ENCODE peak calls at places on chromosomes 7 and 10, in four cellular contexts. G is NCI-H226; F is cardiac fibroblast; O is effector memory CD8-positive, alpha-beta T cell. T is an unnamed sample.

GRCh38 chr10:8386781-8387180 is 332.3 kb downstream of the GATA3 start:
- DNase-seq in F (no peak), O (no peak), G (no peak), T (no peak)

GRCh38 chr10:113026679-113027078 is 76.6 kb downstream of the TCF7L2 start:
- DNase-seq in F (peak), G (no peak), O (no peak), T (peak)

GRCh38 chr7:35985126-35985754 is 167.8 kb upstream of the EEPD1 start:
- DNase-seq in F (peak), O (peak), G (peak), T (peak)

GRCh38 chr7:50681451-50682045 is 101.1 kb downstream of the GRB10 start:
- DNase-seq in F (no peak), O (no peak), G (no peak), T (no peak)

GRCh38 chr10:85045046-85045445 is 716.7 kb downstream of the CCSER2 start:
- DNase-seq in F (no peak), G (no peak), O (no peak), T (no peak)

GRCh38 chr7:70640266-70640833 is 491.6 kb upstream of the GALNT17 start:
- DNase-seq in O (no peak), G (no peak), F (no peak), T (peak)

GRCh38 chr10:13716161-13717071 is 129.7 kb downstream of the PRPF18 start:
- DNase-seq in F (peak), O (no peak), G (peak), T (peak)

GRCh38 chr7:99386584-99387238 is 12.2 kb downstream of the ARPC1B start:
- DNase-seq in F (peak), G (peak), O (peak), T (peak)

GRCh38 chr10:44928462-44928861 is 17.3 kb downstream of the TMEM72 start:
- DNase-seq in G (no peak), F (no peak), O (no peak), T (no peak)

GRCh38 chr10:132446661-132447445 is 49.9 kb downstream of the PWWP2B start:
- DNase-seq in G (peak), F (peak), O (peak), T (peak)

GRCh38 chr7:90178592-90179279 is 24.5 kb downstream of the STEAP1 start:
- DNase-seq in O (no peak), F (peak), G (peak), T (peak)

GRCh38 chr7:9029671-9030070 is 596.3 kb downstream of the NXPH1 start:
- DNase-seq in O (no peak), G (no peak), F (no peak), T (no peak)

GRCh38 chr7:151835636-151836035 is 41.3 kb downstream of the PRKAG2 start:
- DNase-seq in G (no peak), F (no peak), O (no peak), T (no peak)

GRCh38 chr10:112519129-112519761 is 72.2 kb downstream of the VTI1A start:
- DNase-seq in G (no peak), F (no peak), O (no peak), T (no peak)

GRCh38 chr10:373516-374309 is 238.5 kb downstream of the ZMYND11 start:
- DNase-seq in G (peak), O (no peak), F (peak), T (peak)

GRCh38 chr7:92680458-92680857 is 90.3 kb upstream of the FAM133B start:
- DNase-seq in O (no peak), G (no peak), F (no peak), T (peak)

GRCh38 chr7:143877076-143877475 is 24.9 kb downstream of the TCAF1 start:
- DNase-seq in O (no peak), G (no peak), F (no peak), T (no peak)

GRCh38 chr7:141700848-141701371 is 1.1 kb downstream of the DENND11 start:
- DNase-seq in O (peak), G (no peak), F (no peak), T (peak)

GRCh38 chr10:122188706-122189105 is 82.4 kb upstream of the BTBD16 start:
- DNase-seq in O (no peak), F (no peak), G (no peak), T (no peak)

GRCh38 chr7:132430863-132431822 is 145.1 kb downstream of the PLXNA4 start:
- DNase-seq in O (peak), G (peak), F (peak), T (peak)

GRCh38 chr10:67471022-67471421 is 225.0 kb downstream of the CTNNA3 start:
- DNase-seq in F (no peak), G (no peak), O (no peak), T (no peak)

GRCh38 chr7:4683043-4683883 is 1.2 kb downstream of the FOXK1 start:
- DNase-seq in F (peak), O (peak), G (no peak), T (no peak)

GRCh38 chr10:51705774-51706173 is 6.4 kb upstream of the CSTF2T start:
- DNase-seq in F (peak), G (no peak), O (no peak), T (peak)

GRCh38 chr7:128703605-128704004 is 31.5 kb downstream of the GARIN1A start:
- DNase-seq in F (no peak), O (no peak), G (no peak), T (peak)

GRCh38 chr7:46033592-46033991 is 112.5 kb upstream of the IGFBP3 start:
- DNase-seq in F (no peak), O (no peak), G (no peak), T (peak)

GRCh38 chr10:59708816-59709471 is 706 bp downstream of the SLC16A9 start:
- DNase-seq in F (peak), O (no peak), G (peak), T (peak)

GRCh38 chr7:99301496-99301895 is 24.2 kb upstream of the ARPC1A start:
- DNase-seq in G (no peak), O (no peak), F (no peak), T (no peak)

GRCh38 chr7:18020138-18020715 is 7.4 kb downstream of the PRPS1L1 start:
- DNase-seq in O (no peak), G (peak), F (peak), T (no peak)

GRCh38 chr10:4213441-4213840 is 428.4 kb upstream of the KLF6 start:
- DNase-seq in O (no peak), G (no peak), F (no peak), T (peak)

GRCh38 chr7:80736371-80736770 is 97.9 kb downstream of the CD36 start:
- DNase-seq in G (peak), O (no peak), F (no peak), T (peak)

GRCh38 chr10:28077889-28078288 is 79.0 kb upstream of the ODAD2 start:
- DNase-seq in F (no peak), G (no peak), O (no peak), T (peak)

GRCh38 chr7:112484671-112485097 is 3.9 kb downstream of the LSMEM1 start:
- DNase-seq in O (no peak), F (peak), G (no peak), T (peak)

GRCh38 chr10:27448926-27449325 is 55.2 kb upstream of the RAB18 start:
- DNase-seq in F (no peak), G (peak), O (no peak), T (peak)

T was measured in GM23248.